ENCODE peak calls at places on chromosome 10, in nine cellular contexts. One of them, this sample, is unnamed.
A peak's percentile ranks its signal among the peaks of the same experiment; 100 is the strongest.

GRCh38 chr10:123245264-123245663 is 91.1 kb downstream of the BUB3 start:
- DNase-seq in prostate gland: no peak
- DNase-seq in body of pancreas: no peak
- DNase-seq in left ventricle myocardium inferior: no peak
- DNase-seq in CD8-positive, alpha-beta T cell: no peak
- DNase-seq in aorta: no peak
- DNase-seq in neuronal stem cell: no peak
- DNase-seq in hepatocyte: no peak
- DNase-seq in cardiac muscle cell: no peak
- DNase-seq in this sample: no peak

GRCh38 chr10:100997364-100998182 is 2.0 kb upstream of the LZTS2 start:
- DNase-seq in hepatocyte: peak; percentile 91
- DNase-seq in left ventricle myocardium inferior: peak; percentile 76
- DNase-seq in cardiac muscle cell: peak; percentile 86
- DNase-seq in neuronal stem cell: peak; percentile 75
- DNase-seq in aorta: peak; percentile 94
- DNase-seq in prostate gland: peak; percentile 71
- DNase-seq in CD8-positive, alpha-beta T cell: peak; percentile 72
- DNase-seq in body of pancreas: peak; percentile 80
- DNase-seq in this sample: peak; percentile 94

GRCh38 chr10:49649936-49650723 is 29.3 kb upstream of the C10orf53 start:
- DNase-seq in left ventricle myocardium inferior: no peak
- DNase-seq in cardiac muscle cell: no peak
- DNase-seq in CD8-positive, alpha-beta T cell: no peak
- DNase-seq in body of pancreas: no peak
- DNase-seq in neuronal stem cell: no peak
- DNase-seq in prostate gland: no peak
- DNase-seq in aorta: no peak
- DNase-seq in hepatocyte: no peak
- DNase-seq in this sample: no peak

GRCh38 chr10:75121322-75121721 is 9.9 kb downstream of the SAMD8 start:
- DNase-seq in cardiac muscle cell: no peak
- DNase-seq in hepatocyte: no peak
- DNase-seq in body of pancreas: no peak
- DNase-seq in prostate gland: no peak
- DNase-seq in neuronal stem cell: no peak
- DNase-seq in left ventricle myocardium inferior: no peak
- DNase-seq in CD8-positive, alpha-beta T cell: no peak
- DNase-seq in aorta: no peak
- DNase-seq in this sample: no peak

GRCh38 chr10:132752961-132753360 is 33.0 kb downstream of the NKX6-2 start:
- DNase-seq in cardiac muscle cell: no peak
- DNase-seq in hepatocyte: no peak
- DNase-seq in prostate gland: no peak
- DNase-seq in neuronal stem cell: no peak
- DNase-seq in CD8-positive, alpha-beta T cell: no peak
- DNase-seq in body of pancreas: no peak
- DNase-seq in aorta: no peak
- DNase-seq in left ventricle myocardium inferior: no peak
- DNase-seq in this sample: no peak

GRCh38 chr10:14750900-14751575 is 23.7 kb downstream of the FAM107B start:
- DNase-seq in left ventricle myocardium inferior: peak; percentile 34
- DNase-seq in body of pancreas: no peak
- DNase-seq in CD8-positive, alpha-beta T cell: no peak
- DNase-seq in cardiac muscle cell: peak; percentile 15
- DNase-seq in aorta: no peak
- DNase-seq in hepatocyte: no peak
- DNase-seq in neuronal stem cell: no peak
- DNase-seq in prostate gland: no peak
- DNase-seq in this sample: no peak

GRCh38 chr10:50325449-50326188 is 74.3 kb upstream of the ASAH2 start:
- DNase-seq in aorta: peak; percentile 84
- DNase-seq in prostate gland: peak; percentile 76
- DNase-seq in body of pancreas: peak; percentile 23
- DNase-seq in cardiac muscle cell: peak; percentile 94
- DNase-seq in neuronal stem cell: no peak
- DNase-seq in CD8-positive, alpha-beta T cell: no peak
- DNase-seq in hepatocyte: no peak
- DNase-seq in left ventricle myocardium inferior: peak; percentile 43
- DNase-seq in this sample: peak; percentile 88

GRCh38 chr10:95485445-95485844 is 75.7 kb downstream of the SORBS1 start:
- DNase-seq in CD8-positive, alpha-beta T cell: no peak
- DNase-seq in neuronal stem cell: no peak
- DNase-seq in hepatocyte: no peak
- DNase-seq in body of pancreas: no peak
- DNase-seq in left ventricle myocardium inferior: no peak
- DNase-seq in aorta: no peak
- DNase-seq in cardiac muscle cell: peak; percentile 6
- DNase-seq in prostate gland: no peak
- DNase-seq in this sample: no peak

GRCh38 chr10:25552283-25552919 is 377.6 kb downstream of the GPR158 start:
- DNase-seq in CD8-positive, alpha-beta T cell: no peak
- DNase-seq in left ventricle myocardium inferior: no peak
- DNase-seq in neuronal stem cell: no peak
- DNase-seq in cardiac muscle cell: no peak
- DNase-seq in body of pancreas: no peak
- DNase-seq in hepatocyte: no peak
- DNase-seq in aorta: no peak
- DNase-seq in prostate gland: no peak
- DNase-seq in this sample: no peak

GRCh38 chr10:123651421-123652047 is 14.6 kb upstream of the GPR26 start:
- DNase-seq in left ventricle myocardium inferior: no peak
- DNase-seq in neuronal stem cell: no peak
- DNase-seq in hepatocyte: no peak
- DNase-seq in CD8-positive, alpha-beta T cell: no peak
- DNase-seq in body of pancreas: no peak
- DNase-seq in aorta: no peak
- DNase-seq in cardiac muscle cell: no peak
- DNase-seq in prostate gland: no peak
- DNase-seq in this sample: no peak

GRCh38 chr10:73586583-73586984 is 4.6 kb downstream of the USP54 start:
- DNase-seq in cardiac muscle cell: peak; percentile 82
- DNase-seq in body of pancreas: peak; percentile 63
- DNase-seq in hepatocyte: peak; percentile 73
- DNase-seq in aorta: no peak
- DNase-seq in left ventricle myocardium inferior: no peak
- DNase-seq in neuronal stem cell: no peak
- DNase-seq in CD8-positive, alpha-beta T cell: no peak
- DNase-seq in prostate gland: peak; percentile 69
- DNase-seq in this sample: no peak

GRCh38 chr10:88150338-88150737 is 286.9 kb downstream of the PTEN start:
- DNase-seq in cardiac muscle cell: peak; percentile 56
- DNase-seq in neuronal stem cell: no peak
- DNase-seq in hepatocyte: no peak
- DNase-seq in left ventricle myocardium inferior: no peak
- DNase-seq in body of pancreas: no peak
- DNase-seq in prostate gland: no peak
- DNase-seq in CD8-positive, alpha-beta T cell: no peak
- DNase-seq in aorta: no peak
- DNase-seq in this sample: no peak

GRCh38 chr10:133442967-133443924 is 10.5 kb upstream of the SCART1 start:
- DNase-seq in hepatocyte: no peak
- DNase-seq in neuronal stem cell: no peak
- DNase-seq in left ventricle myocardium inferior: no peak
- DNase-seq in prostate gland: no peak
- DNase-seq in CD8-positive, alpha-beta T cell: no peak
- DNase-seq in body of pancreas: no peak
- DNase-seq in cardiac muscle cell: no peak
- DNase-seq in aorta: peak; percentile 45
- DNase-seq in this sample: no peak

GRCh38 chr10:44865289-44865671 is 45.9 kb upstream of the TMEM72 start:
- DNase-seq in CD8-positive, alpha-beta T cell: no peak
- DNase-seq in prostate gland: no peak
- DNase-seq in cardiac muscle cell: peak; percentile 15
- DNase-seq in hepatocyte: no peak
- DNase-seq in left ventricle myocardium inferior: peak; percentile 48
- DNase-seq in body of pancreas: no peak
- DNase-seq in neuronal stem cell: no peak
- DNase-seq in aorta: no peak
- DNase-seq in this sample: peak; percentile 65

GRCh38 chr10:121592155-121592890 is 5.9 kb downstream of the FGFR2 start:
- DNase-seq in neuronal stem cell: no peak
- DNase-seq in prostate gland: no peak
- DNase-seq in CD8-positive, alpha-beta T cell: no peak
- DNase-seq in aorta: no peak
- DNase-seq in cardiac muscle cell: no peak
- DNase-seq in body of pancreas: no peak
- DNase-seq in hepatocyte: no peak
- DNase-seq in left ventricle myocardium inferior: no peak
- DNase-seq in this sample: no peak

GRCh38 chr10:87660484-87661133 is 931 bp downstream of the PAPSS2 start:
- DNase-seq in cardiac muscle cell: peak; percentile 79
- DNase-seq in prostate gland: no peak
- DNase-seq in CD8-positive, alpha-beta T cell: no peak
- DNase-seq in left ventricle myocardium inferior: peak; percentile 20
- DNase-seq in aorta: no peak
- DNase-seq in neuronal stem cell: no peak
- DNase-seq in hepatocyte: peak; percentile 65
- DNase-seq in body of pancreas: peak; percentile 79
- DNase-seq in this sample: peak; percentile 35

GRCh38 chr10:69869291-69869841 is 67.7 kb downstream of the COL13A1 start:
- DNase-seq in aorta: no peak
- DNase-seq in CD8-positive, alpha-beta T cell: no peak
- DNase-seq in body of pancreas: peak; percentile 30
- DNase-seq in cardiac muscle cell: peak; percentile 67
- DNase-seq in prostate gland: peak; percentile 23
- DNase-seq in left ventricle myocardium inferior: no peak
- DNase-seq in hepatocyte: no peak
- DNase-seq in neuronal stem cell: no peak
- DNase-seq in this sample: peak; percentile 59
- H3K4me1 ChIP-seq in aorta: no peaks in the 10 kb centered on the region
- H3K4me1 ChIP-seq in CD8-positive, alpha-beta T cell: no peaks in the 10 kb centered on the region
- H3K4me1 ChIP-seq in body of pancreas: peaks cover 4% of the 10 kb centered on the region
- H3K4me1 ChIP-seq in cardiac muscle cell: peaks cover 27% of the 10 kb centered on the region
- H3K4me1 ChIP-seq in prostate gland: no peaks in the 10 kb centered on the region
- H3K4me1 ChIP-seq in left ventricle myocardium inferior: peaks cover 16% of the 10 kb centered on the region
- H3K4me1 ChIP-seq in hepatocyte: peaks cover 22% of the 10 kb centered on the region
- H3K4me1 ChIP-seq in neuronal stem cell: peaks cover 28% of the 10 kb centered on the region
- H3K4me1 ChIP-seq in this sample: peaks cover 10% of the 10 kb centered on the region

GRCh38 chr10:42549851-42550250 is 88.5 kb downstream of the ZNF33B start:
- DNase-seq in cardiac muscle cell: no peak
- DNase-seq in left ventricle myocardium inferior: no peak
- DNase-seq in body of pancreas: no peak
- DNase-seq in hepatocyte: no peak
- DNase-seq in aorta: no peak
- DNase-seq in CD8-positive, alpha-beta T cell: no peak
- DNase-seq in prostate gland: no peak
- DNase-seq in neuronal stem cell: no peak
- DNase-seq in this sample: no peak

GRCh38 chr10:42543840-42544372 is 94.5 kb downstream of the ZNF33B start:
- DNase-seq in body of pancreas: no peak
- DNase-seq in hepatocyte: no peak
- DNase-seq in prostate gland: no peak
- DNase-seq in neuronal stem cell: no peak
- DNase-seq in left ventricle myocardium inferior: no peak
- DNase-seq in aorta: no peak
- DNase-seq in CD8-positive, alpha-beta T cell: no peak
- DNase-seq in cardiac muscle cell: no peak
- DNase-seq in this sample: no peak

GRCh38 chr10:42548254-42548653 is 90.1 kb downstream of the ZNF33B start:
- DNase-seq in body of pancreas: no peak
- DNase-seq in left ventricle myocardium inferior: no peak
- DNase-seq in aorta: no peak
- DNase-seq in neuronal stem cell: no peak
- DNase-seq in CD8-positive, alpha-beta T cell: no peak
- DNase-seq in hepatocyte: no peak
- DNase-seq in prostate gland: no peak
- DNase-seq in cardiac muscle cell: no peak
- DNase-seq in this sample: no peak

DNA sequence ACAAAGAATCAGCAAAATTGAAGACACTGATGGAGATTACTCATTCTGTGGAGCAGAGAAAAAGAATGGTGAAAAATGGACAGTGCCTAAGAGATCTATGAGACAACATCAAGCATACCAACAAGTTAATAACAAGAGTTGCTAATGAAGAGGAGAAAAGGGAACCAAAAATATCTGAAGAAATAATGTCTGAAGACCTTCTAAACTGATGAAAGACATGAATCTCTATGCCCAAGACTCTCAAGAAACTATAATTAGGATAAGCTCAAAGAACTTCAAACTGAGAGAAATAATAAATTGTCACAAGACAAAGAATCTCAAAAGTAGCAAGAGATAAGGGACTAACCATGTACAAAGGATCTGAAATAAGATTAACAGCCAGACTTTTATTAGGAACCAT is 93.4 kb downstream of the ZNF33B start:
- DNase-seq in prostate gland: no peak
- DNase-seq in left ventricle myocardium inferior: no peak
- DNase-seq in neuronal stem cell: no peak
- DNase-seq in CD8-positive, alpha-beta T cell: no peak
- DNase-seq in aorta: no peak
- DNase-seq in body of pancreas: no peak
- DNase-seq in cardiac muscle cell: no peak
- DNase-seq in hepatocyte: no peak
- DNase-seq in this sample: no peak
- H3K9me3 ChIP-seq in prostate gland: no peaks in the 10 kb centered on the region
- H3K9me3 ChIP-seq in left ventricle myocardium inferior: peaks cover 76% of the 10 kb centered on the region
- H3K9me3 ChIP-seq in neuronal stem cell: peaks cover 4% of the 10 kb centered on the region
- H3K9me3 ChIP-seq in CD8-positive, alpha-beta T cell: peaks cover 16% of the 10 kb centered on the region
- H3K9me3 ChIP-seq in aorta: peaks cover 2% of the 10 kb centered on the region
- H3K9me3 ChIP-seq in body of pancreas: no peaks in the 10 kb centered on the region
- H3K9me3 ChIP-seq in cardiac muscle cell: no peaks in the 10 kb centered on the region
- H3K9me3 ChIP-seq in hepatocyte: peaks cover 33% of the 10 kb centered on the region
- H3K9me3 ChIP-seq in this sample: no peaks in the 10 kb centered on the region

DNA sequence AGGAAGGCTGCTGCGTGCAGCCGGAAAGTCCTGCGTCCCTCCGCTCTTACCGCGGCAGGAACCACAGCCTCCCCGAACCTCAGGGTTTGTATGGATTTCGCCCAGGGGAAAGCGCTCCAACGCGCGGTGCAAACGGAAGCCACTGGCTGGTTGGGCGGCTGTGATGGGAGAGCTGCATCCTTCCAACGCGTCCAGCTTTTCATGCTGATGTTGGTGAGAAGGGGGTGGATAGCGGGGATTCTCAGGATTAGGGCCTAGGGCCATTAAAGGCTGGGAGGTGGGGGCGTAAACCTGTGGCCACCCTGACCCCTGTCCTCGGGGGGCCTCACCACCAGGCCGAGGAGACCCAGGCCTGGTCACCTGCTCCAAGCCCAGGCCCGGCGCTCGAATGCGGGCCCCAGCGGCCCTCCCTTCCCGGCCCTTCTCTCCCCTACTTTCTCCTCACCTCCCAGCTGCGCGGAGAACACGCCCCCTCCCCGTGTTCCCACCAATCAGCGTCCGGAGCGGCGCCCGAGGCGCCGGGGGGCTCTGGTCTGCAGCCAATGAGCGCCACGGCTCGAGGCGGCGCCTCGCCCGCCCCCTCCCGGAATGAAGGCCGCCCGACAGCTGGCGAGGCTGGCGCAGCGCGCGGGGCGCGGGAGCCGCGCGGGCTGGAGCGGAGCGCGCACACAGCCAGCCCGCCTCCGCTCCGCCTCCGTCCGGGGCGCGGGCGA is 458 bp upstream of the NANOS1 start:
- DNase-seq in aorta: peak; percentile 96
- DNase-seq in neuronal stem cell: peak; percentile 91
- DNase-seq in prostate gland: peak; percentile 87
- DNase-seq in cardiac muscle cell: peak; percentile 92
- DNase-seq in body of pancreas: peak; percentile 90
- DNase-seq in left ventricle myocardium inferior: peak; percentile 92
- DNase-seq in hepatocyte: peak; percentile 93
- DNase-seq in CD8-positive, alpha-beta T cell: peak; percentile 81
- DNase-seq in this sample: peak; percentile 96
- H3K4me3 ChIP-seq in aorta: peak overlapping the region; percentile 57
- H3K4me3 ChIP-seq in neuronal stem cell: peak overlapping the region; percentile 67
- H3K4me3 ChIP-seq in prostate gland: peak overlapping the region; percentile 46
- H3K4me3 ChIP-seq in cardiac muscle cell: peak overlapping the region; percentile 27
- H3K4me3 ChIP-seq in body of pancreas: peak overlapping the region; percentile 23
- H3K4me3 ChIP-seq in left ventricle myocardium inferior: peak overlapping the region; percentile 78
- H3K4me3 ChIP-seq in hepatocyte: no peak overlapping the region
- H3K4me3 ChIP-seq in CD8-positive, alpha-beta T cell: peak overlapping the region; percentile 53
- H3K4me3 ChIP-seq in this sample: peak overlapping the region; percentile 85

GRCh38 chr10:6239213-6239991 is 36.7 kb downstream of the PFKFB3 start:
- DNase-seq in body of pancreas: no peak
- DNase-seq in aorta: no peak
- DNase-seq in cardiac muscle cell: peak; percentile 97
- DNase-seq in CD8-positive, alpha-beta T cell: peak; percentile 52
- DNase-seq in hepatocyte: peak; percentile 88
- DNase-seq in prostate gland: no peak
- DNase-seq in neuronal stem cell: no peak
- DNase-seq in left ventricle myocardium inferior: no peak
- DNase-seq in this sample: no peak
- H3K4me1 ChIP-seq in body of pancreas: no peaks in the 10 kb centered on the region
- H3K4me1 ChIP-seq in aorta: no peaks in the 10 kb centered on the region
- H3K4me1 ChIP-seq in cardiac muscle cell: no peaks in the 10 kb centered on the region
- H3K4me1 ChIP-seq in CD8-positive, alpha-beta T cell: peaks cover 4% of the 10 kb centered on the region
- H3K4me1 ChIP-seq in hepatocyte: no peaks in the 10 kb centered on the region
- H3K4me1 ChIP-seq in prostate gland: no peaks in the 10 kb centered on the region
- H3K4me1 ChIP-seq in neuronal stem cell: no peaks in the 10 kb centered on the region
- H3K4me1 ChIP-seq in left ventricle myocardium inferior: peaks cover 17% of the 10 kb centered on the region
- H3K4me1 ChIP-seq in this sample: no peaks in the 10 kb centered on the region